ENCODE peak calls at places on chromosomes 13 and 19, in six cellular contexts. M, I, Z, C, Y and U are unnamed samples.

GRCh38 chr13:71274923-71275593 is 591.9 kb downstream of the DACH1 start:
- DNase-seq in M (no peak), I (no peak), Z (no peak), C (no peak), Y (no peak), U (no peak)

GRCh38 chr19:681029-681626 is 4.9 kb downstream of the FSTL3 start:
- DNase-seq in M (no peak), I (no peak), Z (no peak), C (no peak), Y (no peak), U (peak)

GRCh38 chr13:53460776-53461175 is 432.2 kb downstream of the OLFM4 start:
- DNase-seq in M (no peak), I (no peak), Z (no peak), C (no peak), Y (no peak), U (no peak)

GRCh38 chr13:105798541-105798940 is 736.9 kb downstream of the EFNB2 start:
- DNase-seq in M (no peak), I (no peak), Z (no peak), C (no peak), Y (no peak), U (no peak)

GRCh38 chr13:98958443-98958794 is 19.4 kb downstream of the DOCK9 start:
- DNase-seq in M (no peak), I (no peak), Z (no peak), C (no peak), Y (no peak), U (no peak)

GRCh38 chr13:84237181-84237580 is 354.9 kb upstream of the SLITRK1 start:
- DNase-seq in M (no peak), I (no peak), Z (no peak), C (no peak), Y (no peak), U (no peak)

GRCh38 chr19:40560092-40560507 is 16.6 kb upstream of the SHKBP1 start:
- DNase-seq in M (no peak), I (no peak), Z (no peak), C (no peak), Y (no peak), U (no peak)

GRCh38 chr13:60969659-60970058 is 446.0 kb downstream of the PCDH20 start:
- DNase-seq in M (no peak), I (no peak), Z (no peak), C (no peak), Y (no peak), U (no peak)

GRCh38 chr13:113967729-113968462 is 6.0 kb downstream of the C13orf46 start:
- DNase-seq in M (no peak), I (no peak), Z (no peak), C (no peak), Y (no peak), U (no peak)

GRCh38 chr13:97493471-97493870 is 59.5 kb downstream of the RAP2A start:
- DNase-seq in M (no peak), I (no peak), Z (no peak), C (no peak), Y (no peak), U (no peak)

GRCh38 chr13:47126432-47126831 is 229.6 kb upstream of the HTR2A start:
- DNase-seq in M (no peak), I (no peak), Z (no peak), C (no peak), Y (no peak), U (no peak)

GRCh38 chr13:101514695-101515275 is 62.3 kb downstream of the ITGBL1 start:
- DNase-seq in M (peak), I (no peak), Z (peak), C (no peak), Y (peak), U (peak)

GRCh38 chr13:98129059-98129741 is 13.7 kb upstream of the FARP1 start:
- DNase-seq in M (no peak), I (no peak), Z (no peak), C (no peak), Y (peak), U (no peak)

GRCh38 chr19:58518261-58519086 is 1.1 kb downstream of the ZBTB45 start:
- DNase-seq in M (no peak), I (no peak), Z (no peak), C (no peak), Y (no peak), U (no peak)

GRCh38 chr13:108006619-108007018 is 208.7 kb downstream of the LIG4 start:
- DNase-seq in M (no peak), I (no peak), Z (no peak), C (no peak), Y (no peak), U (no peak)

GRCh38 chr19:44069415-44069814 is 2.5 kb upstream of the ZNF284 start:
- DNase-seq in M (no peak), I (no peak), Z (no peak), C (no peak), Y (no peak), U (no peak)

GRCh38 chr13:109101550-109102144 is 472.2 kb downstream of the MYO16 start:
- DNase-seq in M (no peak), I (no peak), Z (no peak), C (no peak), Y (no peak), U (no peak)

GRCh38 chr13:44237276-44237767 is 136.3 kb upstream of the SERP2 start:
- DNase-seq in M (peak), I (peak), Z (no peak), C (no peak), Y (peak), U (peak)

GRCh38 chr19:48627211-48627864 is 8.0 kb downstream of the SPHK2 start:
- DNase-seq in M (no peak), I (no peak), Z (no peak), C (no peak), Y (no peak), U (no peak)

GRCh38 chr19:518292-519231 is 11.3 kb downstream of the TPGS1 start:
- DNase-seq in M (no peak), I (no peak), Z (peak), C (peak), Y (peak), U (no peak)

GRCh38 chr13:100019780-100020356 is 38.3 kb downstream of the ZIC2 start:
- DNase-seq in M (no peak), I (no peak), Z (no peak), C (no peak), Y (no peak), U (no peak)

GRCh38 chr13:107466326-107466725 is 749.0 kb downstream of the LIG4 start:
- DNase-seq in M (peak), I (no peak), Z (no peak), C (no peak), Y (peak), U (no peak)

GRCh38 chr13:45925151-45925550 is 73.6 kb upstream of the SIAH3 start:
- DNase-seq in M (no peak), I (no peak), Z (no peak), C (no peak), Y (no peak), U (no peak)

GRCh38 chr13:69178000-69178399 is 929.6 kb upstream of the ATXN8OS start:
- DNase-seq in M (no peak), I (no peak), Z (no peak), C (no peak), Y (no peak), U (no peak)

GRCh38 chr13:113905942-113906341 is 42.1 kb upstream of the GAS6 start:
- DNase-seq in M (no peak), I (no peak), Z (no peak), C (no peak), Y (no peak), U (no peak)

GRCh38 chr13:51249767-51250741 is 27.9 kb downstream of the FAM124A start:
- DNase-seq in M (peak), I (no peak), Z (no peak), C (no peak), Y (no peak), U (no peak)

GRCh38 chr13:89097994-89098393 is 1426.8 kb downstream of the SLITRK5 start:
- DNase-seq in M (no peak), I (no peak), Z (no peak), C (no peak), Y (no peak), U (no peak)

GRCh38 chr19:51351266-51351990 is 9.5 kb upstream of the VSIG10L start:
- DNase-seq in M (no peak), I (no peak), Z (no peak), C (no peak), Y (no peak), U (no peak)
- H3K27ac ChIP-seq in M (peak), I (peak), Z (no peak), C (no peak), Y (peak), U (no peak)

GRCh38 chr19:7214329-7215089 is 79.7 kb downstream of the INSR start:
- DNase-seq in M (no peak), I (no peak), Z (no peak), C (no peak), Y (no peak), U (no peak)

GRCh38 chr19:7210359-7210758 is 83.9 kb downstream of the INSR start:
- DNase-seq in M (no peak), I (no peak), Z (no peak), C (no peak), Y (no peak), U (no peak)

GRCh38 chr19:7215176-7215575 is 79.0 kb downstream of the INSR start:
- DNase-seq in M (no peak), I (no peak), Z (no peak), C (no peak), Y (no peak), U (no peak)

GRCh38 chr19:7213628-7214328 is 80.4 kb downstream of the INSR start:
- DNase-seq in M (no peak), I (no peak), Z (no peak), C (no peak), Y (no peak), U (no peak)

DNA sequence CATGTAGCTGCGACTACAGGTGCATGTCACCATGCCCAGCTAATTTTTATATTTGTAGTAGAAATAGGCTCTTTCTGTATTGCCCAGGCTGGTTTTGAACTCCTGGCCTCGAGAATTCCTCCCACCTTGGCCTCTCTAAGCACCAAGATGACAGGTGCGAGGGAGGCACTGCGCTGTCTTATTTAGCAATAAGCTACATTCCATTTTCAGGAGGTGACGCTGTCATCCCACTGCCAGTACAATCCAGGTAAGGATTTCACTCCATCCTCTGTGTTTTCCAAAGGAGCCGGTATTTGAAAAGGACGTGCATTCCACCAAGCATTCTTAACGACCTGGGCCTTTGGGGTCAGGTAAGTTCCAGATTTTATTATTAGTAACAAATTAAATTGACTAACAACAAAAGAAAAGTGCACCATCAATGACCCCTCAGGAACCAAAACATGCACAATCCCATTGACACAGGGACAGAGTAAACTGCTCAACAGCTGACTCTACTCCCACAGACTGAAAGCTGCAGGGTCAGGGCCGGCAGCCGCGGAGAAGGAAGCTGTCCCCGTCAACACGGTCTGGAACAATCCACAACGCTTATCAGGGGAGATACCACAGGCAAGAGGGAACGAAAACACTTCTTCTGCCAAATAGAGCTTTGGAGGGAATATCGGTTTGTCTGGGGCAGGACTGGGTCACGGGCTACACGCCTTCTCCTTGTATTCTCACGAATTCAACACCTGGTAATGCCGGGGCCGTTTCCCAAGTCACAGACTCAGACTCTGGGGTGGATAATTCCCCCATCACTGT is 82.8 kb downstream of the INSR start:
- DNase-seq in M (no peak), I (no peak), Z (no peak), C (no peak), Y (peak), U (peak)
- H3K27ac ChIP-seq in M (no peak), I (no peak), Z (no peak), C (no peak), Y (no peak), U (peak)

GRCh38 chr13:94217370-94217769 is 262.1 kb downstream of the DCT start:
- DNase-seq in M (no peak), I (no peak), Z (no peak), C (no peak), Y (peak), U (no peak)
- H3K27ac ChIP-seq in M (no peak), I (no peak), Z (no peak), C (no peak), Y (no peak), U (no peak)

DNA sequence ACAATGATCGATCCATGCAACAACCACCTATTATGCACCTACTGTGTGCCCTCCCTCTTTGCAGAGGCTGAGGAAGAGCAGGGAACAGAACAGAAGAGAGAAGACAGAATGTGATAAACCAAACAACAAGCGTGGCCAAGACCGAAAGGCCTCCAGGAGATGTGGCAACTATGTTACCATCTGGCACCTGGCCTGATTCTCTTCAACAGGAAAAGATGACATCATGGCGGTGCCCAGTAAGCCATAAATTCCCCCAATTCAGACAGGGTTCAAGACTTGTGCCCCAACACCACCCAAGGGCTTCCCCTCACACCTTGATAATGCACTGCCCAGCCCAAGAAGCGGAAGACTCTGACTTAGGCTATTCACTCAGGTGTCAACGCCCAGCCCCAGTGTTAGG is 44.3 kb downstream of the SLC7A1 start:
- DNase-seq in M (no peak), I (no peak), Z (no peak), C (no peak), Y (no peak), U (no peak)
- H3K27ac ChIP-seq in M (no peak), I (no peak), Z (no peak), C (no peak), Y (no peak), U (no peak)

GRCh38 chr19:21704320-21704719 is 63.1 kb downstream of the ZNF100 start:
- DNase-seq in M (no peak), I (no peak), Z (no peak), C (no peak), Y (no peak), U (no peak)

GRCh38 chr19:21707065-21707464 is 60.3 kb downstream of the ZNF100 start:
- DNase-seq in M (no peak), I (no peak), Z (no peak), C (no peak), Y (no peak), U (no peak)

GRCh38 chr19:21709464-21709863 is 57.9 kb downstream of the ZNF100 start:
- DNase-seq in M (no peak), I (no peak), Z (no peak), C (no peak), Y (no peak), U (no peak)

DNA sequence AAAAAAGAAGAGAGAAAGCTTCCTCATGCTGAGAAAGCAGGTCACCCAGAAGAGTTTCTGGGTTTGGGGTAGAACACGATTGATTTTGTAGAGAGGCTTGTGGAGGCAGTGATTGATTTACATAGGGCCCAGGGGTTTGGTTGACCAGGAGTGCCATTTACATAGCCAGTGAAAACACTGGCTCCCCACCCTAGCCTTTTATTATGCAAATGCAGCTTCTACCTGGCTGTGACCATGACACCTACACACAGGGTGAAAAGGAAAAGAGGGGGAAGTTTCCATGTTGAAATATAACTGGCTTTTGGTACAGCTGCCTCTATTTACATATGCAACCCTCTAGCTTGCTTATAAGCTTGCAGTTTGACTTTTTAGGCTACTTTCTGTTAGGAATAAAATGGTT is 62.0 kb downstream of the ZNF100 start:
- DNase-seq in M (no peak), I (no peak), Z (no peak), C (no peak), Y (no peak), U (no peak)
- H3K27ac ChIP-seq in M (no peak), I (no peak), Z (no peak), C (no peak), Y (no peak), U (no peak)

DNA sequence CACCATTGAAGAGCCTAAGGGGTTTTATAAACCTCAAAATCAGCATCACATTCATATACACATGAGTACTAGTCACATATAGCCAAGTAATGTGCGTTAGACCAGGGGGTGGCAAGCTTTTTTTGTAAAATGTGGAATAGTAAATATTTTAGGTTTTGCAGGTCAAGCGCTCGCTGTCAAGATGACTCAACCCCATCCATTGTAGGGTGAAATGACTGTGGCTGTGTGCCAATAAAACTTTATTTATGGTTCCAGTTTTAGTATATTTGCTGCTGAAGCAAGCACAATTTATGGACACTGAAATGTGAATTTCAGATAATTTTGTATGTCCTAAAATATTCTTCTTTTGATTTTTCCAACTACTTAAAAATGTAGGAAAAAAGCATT is 21.6 kb downstream of the RFX2 start:
- DNase-seq in M (peak), I (no peak), Z (no peak), C (no peak), Y (peak), U (no peak)
- H3K27ac ChIP-seq in M (peak), I (peak), Z (no peak), C (no peak), Y (no peak), U (no peak)

DNA sequence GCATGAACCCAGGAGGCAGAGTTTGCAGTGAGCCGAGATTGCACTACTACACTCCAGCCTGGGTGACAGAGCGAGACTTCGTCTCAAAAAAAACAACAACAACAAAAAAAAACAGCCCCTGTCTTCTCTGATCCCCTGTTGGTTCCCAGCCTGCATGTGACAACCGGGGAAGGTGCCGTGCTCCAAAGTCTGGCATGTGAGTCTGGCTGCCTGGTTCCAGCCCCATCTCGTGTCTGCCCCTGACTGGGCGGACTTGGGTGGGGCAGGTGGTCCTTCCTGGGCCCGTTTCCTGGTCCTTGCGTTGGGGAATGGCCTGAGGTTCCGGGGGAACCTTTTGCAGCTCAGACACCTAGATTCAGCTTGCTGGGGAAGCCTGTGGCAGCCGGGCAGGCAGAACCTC is 50.5 kb downstream of the DNM2 start:
- DNase-seq in M (no peak), I (no peak), Z (no peak), C (no peak), Y (no peak), U (no peak)
- H3K27ac ChIP-seq in M (no peak), I (no peak), Z (no peak), C (no peak), Y (no peak), U (peak)

DNA sequence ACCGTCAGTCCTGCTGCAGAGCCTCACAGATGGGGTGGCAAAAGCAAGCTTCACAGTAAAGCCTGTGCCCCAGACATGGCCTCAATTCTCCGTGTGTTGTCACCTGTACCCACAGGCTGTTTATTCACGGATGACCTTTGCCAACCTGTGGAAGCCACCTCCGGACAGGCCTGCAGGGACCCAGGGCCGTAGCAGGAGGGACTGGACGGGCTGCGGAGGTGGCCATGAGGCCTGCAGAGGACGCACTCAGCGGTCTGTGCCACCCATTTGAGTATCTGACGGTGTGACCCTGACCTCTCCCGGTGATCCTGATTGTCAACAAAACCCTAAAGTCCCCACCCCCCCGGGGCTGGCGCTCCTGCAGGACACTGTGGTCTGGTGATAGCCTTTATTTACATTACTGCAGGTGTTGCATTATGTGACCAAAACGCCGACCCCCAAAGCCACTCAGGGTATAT is 7.8 kb upstream of the KLF16 start:
- DNase-seq in M (no peak), I (no peak), Z (no peak), C (no peak), Y (no peak), U (no peak)
- H3K27ac ChIP-seq in M (peak), I (no peak), Z (no peak), C (no peak), Y (no peak), U (no peak)